ENCODE peak calls at places on chromosomes 7 and 10, in five cellular contexts. K is EH; E is CD4-positive, alpha-beta T cell; D is dorsolateral prefrontal cortex; Y is hippocampal formation. F is an unnamed sample.
A peak's percentile ranks its signal among the peaks of the same experiment; 100 is the strongest.

GRCh38 chr10:132479024-132479602 is 58.5 kb upstream of the INPP5A start:
- DNase-seq in K (peak; percentile 58), E (no peak), D (no peak), Y (no peak), F (no peak)

GRCh38 chr7:756231-756927 is 29.3 kb upstream of the PRKAR1B start:
- DNase-seq in K (no peak), E (no peak), D (no peak), Y (no peak), F (no peak)

GRCh38 chr7:391411-391951 is 101.5 kb downstream of the FOXL3 start:
- DNase-seq in K (peak; percentile 1), E (no peak), D (no peak), Y (no peak), F (no peak)

GRCh38 chr7:5488286-5488878 is 64.7 kb upstream of the TNRC18 start:
- DNase-seq in K (no peak), E (peak; percentile 15), D (no peak), Y (no peak), F (no peak)

GRCh38 chr7:128830231-128831177 is at the start of gene FLNC:
- DNase-seq in K (peak; percentile 84), E (peak; percentile 15), D (no peak), Y (no peak), F (no peak)

GRCh38 chr7:91962419-91962818 is 21.8 kb downstream of the AKAP9 start:
- DNase-seq in K (no peak), E (no peak), D (no peak), Y (no peak), F (no peak)

GRCh38 chr7:114082934-114083647 is 164.3 kb upstream of the PPP1R3A start:
- DNase-seq in K (no peak), E (no peak), D (no peak), Y (no peak), F (no peak)

GRCh38 chr7:47666164-47666862 is 84.4 kb upstream of the TNS3 start:
- DNase-seq in K (peak; percentile 70), E (no peak), D (no peak), Y (no peak), F (no peak)

GRCh38 chr7:142140560-142140959 is 29.0 kb downstream of the MGAM2 start:
- DNase-seq in K (no peak), E (no peak), D (no peak), Y (no peak), F (no peak)

GRCh38 chr7:32500922-32501341 is 5.6 kb downstream of the AVL9 start:
- DNase-seq in K (peak; percentile 75), E (no peak), D (no peak), Y (no peak), F (no peak)

GRCh38 chr7:24521917-24522583 is 51.2 kb upstream of the PALS2 start:
- DNase-seq in K (no peak), E (no peak), D (no peak), Y (no peak), F (no peak)

GRCh38 chr7:151431281-151431767 is 8.6 kb downstream of the CRYGN start:
- DNase-seq in K (no peak), E (no peak), D (no peak), Y (no peak), F (no peak)

F was measured in GM12864.